ENCODE peak calls at places on chromosomes 16 and 17, in four cellular contexts. F, Y, O and I are unnamed samples.

GRCh38 chr17:74477411-74477810 is 11.0 kb downstream of the CD300A start:
- DNase-seq in O (no peak), Y (no peak), F (no peak), I (no peak)

GRCh38 chr16:72905581-72905980 is 142.3 kb downstream of the ZFHX3 start:
- DNase-seq in O (no peak), F (no peak), Y (no peak), I (peak; percentile 25)

GRCh38 chr17:59558953-59559352 is 6.5 kb upstream of the DHX40 start:
- DNase-seq in F (no peak), Y (no peak), O (no peak), I (peak; percentile 20)

GRCh38 chr17:67258836-67259468 is 14.0 kb upstream of the HELZ start:
- DNase-seq in F (no peak), Y (no peak), O (no peak), I (no peak)

GRCh38 chr16:71637398-71637797 is 11.4 kb downstream of the MARVELD3 start:
- DNase-seq in Y (no peak), F (no peak), O (no peak), I (peak; percentile 64)

GRCh38 chr17:54992797-54993639 is 24.5 kb downstream of the STXBP4 start:
- DNase-seq in O (no peak), Y (no peak), F (peak; percentile 71), I (peak; percentile 57)

GRCh38 chr16:15493416-15494181 is 59.2 kb downstream of the BMERB1 start:
- DNase-seq in Y (no peak), F (no peak), O (no peak), I (peak; percentile 95)

GRCh38 chr17:43875476-43876147 is 28.6 kb downstream of the CD300LG start:
- DNase-seq in F (no peak), O (no peak), Y (no peak), I (no peak)

GRCh38 chr17:57761887-57762286 is 16.8 kb upstream of the CCDC182 start:
- DNase-seq in Y (no peak), F (no peak), O (no peak), I (no peak)

GRCh38 chr16:27449434-27450188 is 47.6 kb downstream of the IL21R start:
- DNase-seq in O (no peak), F (no peak), Y (no peak), I (no peak)

GRCh38 chr17:330993-331701 is 21.5 kb downstream of the RPH3AL start:
- DNase-seq in O (peak; percentile 89), F (no peak), Y (no peak), I (no peak)

GRCh38 chr16:66603537-66604375 is 748 bp upstream of the CMTM3 start:
- DNase-seq in F (peak; percentile 87), Y (peak; percentile 74), O (peak; percentile 77), I (peak; percentile 66)

GRCh38 chr17:15947976-15948752 is 3.2 kb downstream of the ADORA2B start:
- DNase-seq in Y (no peak), F (no peak), O (no peak), I (no peak)

GRCh38 chr17:15947331-15947730 is 2.4 kb downstream of the ADORA2B start:
- DNase-seq in F (no peak), O (no peak), Y (no peak), I (peak; percentile 21)

GRCh38 chr17:15945493-15946209 is 721 bp downstream of the ADORA2B start:
- DNase-seq in F (no peak), Y (no peak), O (peak; percentile 36), I (no peak)

GRCh38 chr17:15944720-15945492 is at the start of gene ADORA2B:
- DNase-seq in F (peak; percentile 75), Y (peak; percentile 80), O (peak; percentile 72), I (peak; percentile 55)

GRCh38 chr17:15946611-15947120 is 1.7 kb downstream of the ADORA2B start:
- DNase-seq in Y (no peak), F (no peak), O (peak; percentile 39), I (no peak)
- H3K4me3 ChIP-seq in Y (peak overlapping the region; percentile 60), F (peak overlapping the region; percentile 78), O (peak overlapping the region; percentile 64), I (no peak overlapping the region)

GRCh38 chr16:57638381-57638780 is 10.0 kb downstream of the ADGRG1 start:
- DNase-seq in O (no peak), Y (no peak), F (no peak), I (no peak)

GRCh38 chr16:57639172-57639571 is 10.7 kb downstream of the ADGRG1 start:
- DNase-seq in O (peak; percentile 68), Y (no peak), F (no peak), I (no peak)

GRCh38 chr16:57642368-57643135 is 14.1 kb downstream of the ADGRG1 start:
- DNase-seq in F (no peak), O (no peak), Y (no peak), I (no peak)

GRCh38 chr16:57640185-57640584 is 11.8 kb downstream of the ADGRG1 start:
- DNase-seq in F (no peak), Y (no peak), O (no peak), I (no peak)

GRCh38 chr16:57640612-57641011 is 12.2 kb downstream of the ADGRG1 start:
- DNase-seq in O (peak; percentile 61), F (no peak), Y (no peak), I (no peak)
- H3K4me3 ChIP-seq in O (no peak overlapping the region), F (no peak overlapping the region), Y (no peak overlapping the region), I (no peak overlapping the region)

DNA sequence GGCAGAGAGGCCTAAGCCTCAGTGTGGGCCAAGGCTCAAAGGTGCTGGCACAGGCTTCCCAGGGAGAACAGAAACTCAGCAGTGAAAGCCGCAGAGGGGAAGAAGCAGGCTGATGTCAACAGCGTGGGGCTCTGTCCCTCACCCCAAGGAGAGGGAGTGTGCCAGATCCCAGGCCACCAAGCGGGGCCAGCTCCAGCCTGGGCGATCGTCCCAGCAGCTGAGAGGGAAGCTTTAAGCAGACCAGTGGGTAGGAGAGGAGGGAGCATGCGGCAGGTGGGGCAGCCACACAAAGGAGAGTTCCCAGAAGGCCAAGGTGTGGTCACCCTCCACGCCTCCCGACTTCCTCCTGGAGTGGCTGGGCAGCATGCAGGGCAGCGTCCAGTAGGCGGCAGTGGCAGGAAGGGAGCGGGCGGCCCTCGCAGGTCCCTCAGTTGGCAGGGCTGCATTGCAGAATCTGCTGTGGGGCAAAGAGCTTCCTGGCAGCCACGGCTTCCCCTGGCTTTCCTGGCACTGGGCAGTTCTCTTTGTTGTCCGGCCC is 6.0 kb downstream of the SYNGR2 start:
- DNase-seq in Y (no peak), O (peak; percentile 90), F (peak; percentile 56), I (no peak)
- H3K4me3 ChIP-seq in Y (no peak overlapping the region), O (no peak overlapping the region), F (no peak overlapping the region), I (no peak overlapping the region)

DNA sequence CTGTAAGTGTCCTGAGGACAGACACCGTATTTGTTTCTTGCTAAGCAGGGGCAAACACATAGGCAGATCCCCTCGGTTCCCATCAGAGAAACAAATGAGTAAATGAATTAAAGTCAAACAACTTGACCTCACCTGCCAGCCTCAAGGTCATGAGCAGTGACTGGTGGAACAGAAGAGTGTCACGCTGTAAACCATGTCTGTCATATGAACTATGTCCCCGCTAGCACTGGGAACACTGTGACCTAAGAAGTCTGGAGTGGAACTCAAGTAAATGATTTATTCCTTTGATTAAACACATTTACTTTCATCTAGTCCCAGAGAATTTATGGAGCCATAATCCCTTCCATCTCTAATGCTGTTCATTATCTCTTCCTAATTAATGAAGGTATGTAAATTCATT is 38.9 kb downstream of the CPPED1 start:
- DNase-seq in Y (no peak), F (no peak), O (no peak), I (no peak)
- H3K4me3 ChIP-seq in Y (no peak overlapping the region), F (no peak overlapping the region), O (no peak overlapping the region), I (no peak overlapping the region)